ENCODE peak calls at places on chromosomes 7 and 10, in five cellular contexts. M, Y, Q, J and T are unnamed samples.

GRCh38 chr10:69179089-69179742 is 818 bp upstream of the SUPV3L1 start:
- DNase-seq in M (peak), Y (no peak), Q (no peak), J (peak), T (no peak)

GRCh38 chr10:51389415-51390342 is 309.7 kb downstream of the CSTF2T start:
- DNase-seq in M (no peak), Y (no peak), Q (no peak), J (no peak), T (peak)

GRCh38 chr7:100372694-100373093 is 593 bp upstream of the PILRA start:
- DNase-seq in M (no peak), Y (no peak), Q (no peak), J (no peak), T (no peak)

GRCh38 chr10:25017247-25017590 is 807 bp downstream of the THNSL1 start:
- DNase-seq in M (no peak), Y (no peak), Q (no peak), J (no peak), T (peak)

GRCh38 chr10:60434418-60435046 is 44.9 kb upstream of the ANK3 start:
- DNase-seq in M (no peak), Y (no peak), Q (no peak), J (no peak), T (peak)

GRCh38 chr7:68313806-68314205 is 1284.5 kb upstream of the AUTS2 start:
- DNase-seq in M (no peak), Y (no peak), Q (no peak), J (no peak), T (no peak)

GRCh38 chr10:103433858-103434257 is 18.3 kb downstream of the CALHM2 start:
- DNase-seq in M (no peak), Y (no peak), Q (peak), J (no peak), T (no peak)

GRCh38 chr10:43135656-43136055 is 2.6 kb upstream of the CSGALNACT2 start:
- DNase-seq in M (no peak), Y (no peak), Q (no peak), J (no peak), T (no peak)

GRCh38 chr7:121449304-121449703 is 53.2 kb upstream of the FAM3C start:
- DNase-seq in M (no peak), Y (no peak), Q (no peak), J (no peak), T (no peak)

GRCh38 chr10:78577673-78578072 is 491.1 kb upstream of the ZMIZ1 start:
- DNase-seq in M (no peak), Y (no peak), Q (no peak), J (no peak), T (no peak)

GRCh38 chr10:97542169-97543024 is 30.2 kb upstream of the ANKRD2 start:
- DNase-seq in M (no peak), Y (peak), Q (peak), J (no peak), T (peak)

GRCh38 chr7:36047254-36047653 is 105.8 kb upstream of the EEPD1 start:
- DNase-seq in M (no peak), Y (no peak), Q (no peak), J (no peak), T (no peak)

GRCh38 chr7:27677912-27678612 is 15.4 kb upstream of the HIBADH start:
- DNase-seq in M (peak), Y (no peak), Q (no peak), J (no peak), T (no peak)

GRCh38 chr10:53370347-53370746 is 597.8 kb upstream of the MBL2 start:
- DNase-seq in M (no peak), Y (no peak), Q (no peak), J (no peak), T (no peak)

GRCh38 chr7:21543528-21544302 is 876 bp downstream of the DNAH11 start:
- DNase-seq in M (no peak), Y (no peak), Q (no peak), J (no peak), T (no peak)

GRCh38 chr10:76073524-76073923 is 642.1 kb downstream of the LRMDA start:
- DNase-seq in M (no peak), Y (no peak), Q (no peak), J (no peak), T (no peak)

GRCh38 chr7:150383710-150384397 is 4.7 kb downstream of the ZNF775 start:
- DNase-seq in M (peak), Y (no peak), Q (peak), J (no peak), T (peak)

GRCh38 chr7:3283130-3283704 is 17.8 kb upstream of the SDK1 start:
- DNase-seq in M (no peak), Y (no peak), Q (no peak), J (no peak), T (no peak)

GRCh38 chr7:98870071-98870651 is 347 bp upstream of the TMEM130 start:
- DNase-seq in M (no peak), Y (peak), Q (peak), J (peak), T (peak)

GRCh38 chr10:83952273-83952672 is 187.0 kb upstream of the GHITM start:
- DNase-seq in M (no peak), Y (no peak), Q (no peak), J (no peak), T (no peak)

GRCh38 chr10:132237396-132237795 is 50.6 kb downstream of the DPYSL4 start:
- DNase-seq in M (peak), Y (no peak), Q (no peak), J (no peak), T (no peak)

GRCh38 chr10:42975558-42976352 is 101.1 kb upstream of the RET start:
- DNase-seq in M (peak), Y (no peak), Q (peak), J (no peak), T (peak)

GRCh38 chr7:138935438-138936079 is 45.6 kb downstream of the KIAA1549 start:
- DNase-seq in M (no peak), Y (no peak), Q (no peak), J (no peak), T (peak)

GRCh38 chr7:151378496-151379192 is 31.2 kb downstream of the WDR86 start:
- DNase-seq in M (no peak), Y (no peak), Q (no peak), J (no peak), T (no peak)

GRCh38 chr10:99534939-99535763 is 2.4 kb downstream of the NKX2-3 start:
- DNase-seq in M (no peak), Y (no peak), Q (no peak), J (no peak), T (no peak)

GRCh38 chr7:17099083-17099973 is 199.1 kb upstream of the AHR start:
- DNase-seq in M (peak), Y (no peak), Q (no peak), J (no peak), T (no peak)

GRCh38 chr10:70557876-70558275 is 44.7 kb downstream of the PRF1 start:
- DNase-seq in M (no peak), Y (no peak), Q (peak), J (no peak), T (no peak)

GRCh38 chr10:71475243-71475871 is 78.6 kb downstream of the CDH23 start:
- DNase-seq in M (peak), Y (no peak), Q (no peak), J (no peak), T (peak)

GRCh38 chr10:69406302-69406811 is 10.4 kb downstream of the TACR2 start:
- DNase-seq in M (no peak), Y (no peak), Q (peak), J (no peak), T (peak)

GRCh38 chr7:128741491-128741890 is 2.3 kb downstream of the CALU start:
- DNase-seq in M (no peak), Y (no peak), Q (no peak), J (no peak), T (no peak)
- H3K4me3 ChIP-seq in M (no peak), Y (peak), Q (no peak), J (no peak), T (no peak)

DNA sequence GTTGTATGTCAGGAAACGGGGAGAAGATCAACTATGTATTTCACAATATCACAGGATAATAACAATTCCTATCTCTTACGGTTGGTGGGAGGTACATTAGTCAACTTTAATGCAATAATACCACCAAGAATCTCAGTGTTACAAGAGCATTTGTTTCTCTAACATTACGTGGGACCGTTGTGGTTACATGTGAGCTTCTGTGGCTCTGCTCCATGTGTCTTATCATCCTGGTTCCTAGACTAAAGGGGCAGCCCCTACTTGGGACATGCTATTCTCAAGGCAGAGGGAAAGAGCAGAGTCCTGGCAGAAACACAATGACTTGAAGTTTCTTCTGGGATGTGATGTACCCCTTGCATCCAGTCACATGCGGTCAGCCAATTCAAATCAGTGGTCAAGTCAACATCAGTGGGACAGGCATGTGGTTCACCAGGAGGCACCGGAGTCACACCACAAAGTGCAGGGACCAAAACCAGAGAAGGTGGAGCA is 2.5 kb upstream of the ZNF22 start:
- DNase-seq in M (no peak), Y (no peak), Q (peak), J (no peak), T (no peak)
- H3K27ac ChIP-seq in M (peak), Y (peak), Q (peak), J (no peak), T (no peak)

DNA sequence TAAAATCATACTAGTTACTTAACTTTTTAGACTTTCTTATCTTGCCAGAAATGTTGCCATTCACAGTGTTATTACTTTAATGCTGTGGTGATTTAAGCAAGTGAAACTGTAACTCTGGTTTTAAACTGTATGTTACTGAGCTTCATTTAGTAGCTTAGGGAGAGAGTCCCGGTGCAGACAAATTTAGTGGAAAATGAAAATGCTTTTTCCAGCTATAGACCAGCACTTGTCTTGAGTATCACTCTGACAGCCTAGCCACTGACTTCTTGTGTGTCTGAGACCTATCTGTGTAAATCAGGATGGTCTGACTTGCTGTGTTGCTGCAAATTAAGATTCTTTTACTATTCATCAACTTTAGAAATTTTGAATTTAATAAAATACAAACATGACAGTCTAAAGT is 200.8 kb downstream of the CACNB2 start:
- DNase-seq in M (no peak), Y (no peak), Q (no peak), J (no peak), T (no peak)
- H3K4me3 ChIP-seq in M (no peak), Y (peak), Q (peak), J (no peak), T (no peak)

DNA sequence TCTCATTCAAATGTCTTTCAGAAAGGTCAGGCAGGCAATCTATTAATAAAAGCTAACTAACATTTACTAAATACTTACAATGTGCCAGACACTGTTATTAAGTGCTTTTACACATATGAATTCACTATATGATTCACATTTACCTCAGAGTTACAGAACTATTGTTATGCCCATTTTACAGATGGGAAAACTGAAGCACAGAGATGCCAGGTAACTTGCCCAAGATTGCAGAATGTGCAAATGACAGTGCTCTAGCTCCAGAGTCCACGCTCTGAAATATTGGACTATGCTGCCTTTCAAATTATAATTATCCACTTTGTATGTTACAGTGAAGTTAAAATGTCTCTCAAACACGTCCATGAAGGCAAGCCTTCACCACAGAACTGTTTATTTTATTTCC is 22.0 kb downstream of the UPF2 start:
- DNase-seq in M (no peak), Y (no peak), Q (no peak), J (no peak), T (no peak)
- H3K27ac ChIP-seq in M (no peak), Y (no peak), Q (no peak), J (no peak), T (no peak)

GRCh38 chr7:23474098-23474828 is 4.0 kb upstream of the IGF2BP3 start:
- DNase-seq in M (peak), Y (no peak), Q (peak), J (no peak), T (peak)

GRCh38 chr7:23476286-23477169 is 6.2 kb upstream of the IGF2BP3 start:
- DNase-seq in M (no peak), Y (no peak), Q (no peak), J (no peak), T (peak)

GRCh38 chr7:23474829-23475578 is 4.7 kb upstream of the IGF2BP3 start:
- DNase-seq in M (no peak), Y (no peak), Q (no peak), J (no peak), T (no peak)

GRCh38 chr7:23477170-23477525 is 6.9 kb upstream of the IGF2BP3 start:
- DNase-seq in M (no peak), Y (no peak), Q (no peak), J (no peak), T (no peak)

GRCh38 chr7:23475579-23475844 is 5.2 kb upstream of the IGF2BP3 start:
- DNase-seq in M (no peak), Y (no peak), Q (no peak), J (no peak), T (no peak)
- H3K4me3 ChIP-seq in M (no peak), Y (no peak), Q (no peak), J (no peak), T (peak)